ENCODE peak calls at places on chromosomes 16 and 17, in four cellular contexts. O is HCT116, B is Peyer's patch, M is gastrocnemius medialis. E is an unnamed sample.

GRCh38 chr16:50195276-50195675 is 42.2 kb downstream of the TENT4B start:
- DNase-seq in B (no peak), O (no peak), M (no peak), E (no peak)

GRCh38 chr16:80034469-80034826 is 433.9 kb upstream of the MAF start:
- DNase-seq in B (no peak), O (no peak), M (no peak), E (no peak)

GRCh38 chr16:7405166-7405565 is 72.5 kb downstream of the RBFOX1 start:
- DNase-seq in O (no peak), M (peak), B (no peak), E (no peak)

GRCh38 chr16:30112197-30113030 is 923 bp downstream of the GDPD3 start:
- DNase-seq in B (peak), M (peak), O (no peak), E (peak)

GRCh38 chr17:1109606-1110523 is 69.9 kb downstream of the ABR start:
- DNase-seq in M (no peak), B (peak), O (no peak), E (peak)

GRCh38 chr17:69406906-69407305 is 7.6 kb upstream of the MAP2K6 start:
- DNase-seq in O (no peak), M (no peak), B (no peak), E (no peak)

GRCh38 chr16:3122926-3123570 is 10.7 kb downstream of the ZNF205 start:
- DNase-seq in O (no peak), M (no peak), B (no peak), E (no peak)

GRCh38 chr17:4120332-4120731 is 22.5 kb downstream of the ZZEF1 start:
- DNase-seq in B (no peak), O (no peak), M (no peak), E (no peak)

GRCh38 chr17:57566724-57567123 is 178.4 kb downstream of the CCDC182 start:
- DNase-seq in B (no peak), M (no peak), O (no peak), E (no peak)

GRCh38 chr17:8740486-8740885 is 4.2 kb downstream of the CCDC42 start:
- DNase-seq in B (peak), M (no peak), O (no peak), E (peak)

GRCh38 chr17:63537991-63538692 is 12.1 kb upstream of the DCAF7 start:
- DNase-seq in M (no peak), O (no peak), B (peak), E (no peak)

GRCh38 chr16:50848755-50849514 is 107.0 kb downstream of the CYLD start:
- DNase-seq in O (no peak), M (no peak), B (no peak), E (no peak)

GRCh38 chr16:28181557-28181914 is 30.2 kb downstream of the XPO6 start:
- DNase-seq in B (peak), M (peak), O (peak), E (no peak)

GRCh38 chr17:29124931-29125270 is 55.3 kb downstream of the MYO18A start:
- DNase-seq in B (peak), O (no peak), M (peak), E (no peak)

GRCh38 chr16:84887207-84887606 is 67.4 kb downstream of the CRISPLD2 start:
- DNase-seq in O (no peak), B (no peak), M (no peak), E (no peak)

GRCh38 chr16:2428051-2428786 is 1.0 kb upstream of the CCNF start:
- DNase-seq in M (no peak), B (peak), O (no peak), E (peak)

GRCh38 chr16:79598341-79599181 is 2.0 kb downstream of the MAF start:
- DNase-seq in B (peak), M (peak), O (no peak), E (peak)

GRCh38 chr16:75074920-75075687 is 41.5 kb downstream of the LDHD start:
- DNase-seq in B (peak), M (no peak), O (no peak), E (peak)

GRCh38 chr17:22217135-22217534 is 524.8 kb downstream of the KCNJ18 start:
- DNase-seq in B (no peak), O (no peak), M (no peak), E (peak)

GRCh38 chr17:62765351-62765750 is 42.8 kb downstream of the MARCHF10 start:
- DNase-seq in M (no peak), O (no peak), B (no peak), E (no peak)

GRCh38 chr16:55059146-55059545 is 128.5 kb downstream of the IRX5 start:
- DNase-seq in B (no peak), M (no peak), O (no peak), E (peak)

GRCh38 chr16:56337131-56337857 is 88.1 kb downstream of the AMFR start:
- DNase-seq in B (no peak), M (no peak), O (no peak), E (peak)

GRCh38 chr17:73533127-73533526 is 111.1 kb downstream of the SDK2 start:
- DNase-seq in O (no peak), B (no peak), M (no peak), E (no peak)

GRCh38 chr16:31130899-31131298 is 4.6 kb downstream of the PRSS8 start:
- DNase-seq in B (peak), M (no peak), O (no peak), E (no peak)

GRCh38 chr16:63080736-63081135 is 1044.5 kb upstream of the CDH8 start:
- DNase-seq in B (no peak), O (no peak), M (no peak), E (no peak)

GRCh38 chr17:18339933-18340332 is 23.4 kb downstream of the SHMT1 start:
- DNase-seq in B (no peak), O (no peak), M (no peak), E (no peak)

GRCh38 chr16:69187387-69187890 is 475 bp downstream of the SNTB2 start:
- DNase-seq in B (peak), M (peak), O (no peak), E (peak)

GRCh38 chr16:58620396-58620795 is 9.2 kb downstream of the CNOT1 start:
- DNase-seq in O (no peak), B (no peak), M (no peak), E (peak)

GRCh38 chr17:4893721-4894560 is 5.4 kb upstream of the C17orf107 start:
- DNase-seq in M (no peak), O (no peak), B (no peak), E (no peak)

GRCh38 chr17:42310281-42311156 is 22.2 kb downstream of the STAT5A start:
- DNase-seq in O (no peak), M (no peak), B (no peak), E (no peak)
- TF ChIP-seq POLR2A in O (no peak), M (no peak), B (no peak), E (no peak)

DNA sequence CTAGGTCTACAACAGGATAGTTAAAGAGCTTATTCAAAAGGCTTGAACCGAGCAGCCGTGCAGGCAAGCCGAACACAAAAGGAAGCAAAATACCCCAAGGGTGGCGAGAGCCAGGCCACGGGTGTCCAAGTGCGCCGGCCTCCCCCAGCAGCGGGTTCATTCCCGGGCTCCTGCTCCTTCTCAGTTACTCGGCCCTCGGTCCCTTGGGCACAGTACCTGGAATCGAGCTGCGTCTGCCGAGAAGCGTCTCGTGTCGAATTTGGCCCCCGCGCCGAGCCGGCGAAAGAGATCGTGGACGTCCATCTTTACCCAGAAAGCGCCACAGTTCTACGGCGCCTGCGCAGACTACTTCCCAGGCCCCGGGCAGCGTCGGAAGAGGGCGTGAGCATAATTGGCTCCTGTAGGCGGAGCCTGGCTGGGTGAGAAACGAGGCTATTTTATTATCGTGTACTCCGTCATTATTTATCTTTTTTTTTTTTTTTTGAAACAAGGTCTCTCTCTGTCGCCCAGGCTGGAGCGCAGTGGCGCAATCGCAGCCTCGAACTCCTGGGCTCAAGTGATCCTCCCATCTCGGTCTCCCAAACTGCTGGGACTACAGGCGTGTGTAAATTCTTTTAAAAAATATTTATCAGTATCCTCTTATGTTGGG is at the start of gene DDX52:
- DNase-seq in B (peak), M (peak), O (peak), E (peak)
- TF ChIP-seq POLR2A in B (no peak), M (peak), O (peak), E (no peak)

GRCh38 chr16:53741546-53741945 is 37.6 kb downstream of the FTO start:
- DNase-seq in M (no peak), O (no peak), B (no peak), E (no peak)

GRCh38 chr16:53743149-53743566 is 39.2 kb downstream of the FTO start:
- DNase-seq in M (no peak), O (peak), B (peak), E (no peak)

GRCh38 chr16:53744449-53744848 is 40.5 kb downstream of the FTO start:
- DNase-seq in B (no peak), O (no peak), M (no peak), E (peak)

GRCh38 chr16:53745753-53746258 is 41.9 kb downstream of the FTO start:
- DNase-seq in M (no peak), O (peak), B (no peak), E (no peak)

DNA sequence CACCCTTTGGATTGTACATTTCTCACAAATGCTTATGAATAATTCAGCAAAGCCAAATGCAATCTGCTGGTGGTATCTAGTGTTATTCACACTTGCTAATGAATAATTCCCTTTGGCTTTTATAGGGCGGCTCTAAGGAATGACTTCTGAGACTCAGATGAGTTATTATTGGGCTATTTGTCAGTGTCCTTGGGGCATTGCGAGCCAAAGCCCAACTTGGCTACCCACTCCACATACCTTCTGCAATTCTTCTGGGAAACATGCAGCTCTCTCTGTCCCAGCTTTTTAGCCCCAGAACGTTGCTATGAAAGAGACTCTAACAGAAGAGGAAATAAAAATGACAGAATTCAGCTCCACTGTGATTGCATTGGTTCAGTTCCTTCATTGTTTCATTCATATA is 41.2 kb downstream of the FTO start:
- DNase-seq in O (no peak), M (no peak), B (no peak), E (no peak)
- TF ChIP-seq POLR2A in O (no peak), M (no peak), B (no peak), E (no peak)

GRCh38 chr17:38715216-38715943 is 10.3 kb downstream of the MLLT6 start:
- DNase-seq in B (no peak), O (no peak), M (no peak), E (no peak)
- TF ChIP-seq POLR2A in B (no peak), O (no peak), M (no peak), E (no peak)

DNA sequence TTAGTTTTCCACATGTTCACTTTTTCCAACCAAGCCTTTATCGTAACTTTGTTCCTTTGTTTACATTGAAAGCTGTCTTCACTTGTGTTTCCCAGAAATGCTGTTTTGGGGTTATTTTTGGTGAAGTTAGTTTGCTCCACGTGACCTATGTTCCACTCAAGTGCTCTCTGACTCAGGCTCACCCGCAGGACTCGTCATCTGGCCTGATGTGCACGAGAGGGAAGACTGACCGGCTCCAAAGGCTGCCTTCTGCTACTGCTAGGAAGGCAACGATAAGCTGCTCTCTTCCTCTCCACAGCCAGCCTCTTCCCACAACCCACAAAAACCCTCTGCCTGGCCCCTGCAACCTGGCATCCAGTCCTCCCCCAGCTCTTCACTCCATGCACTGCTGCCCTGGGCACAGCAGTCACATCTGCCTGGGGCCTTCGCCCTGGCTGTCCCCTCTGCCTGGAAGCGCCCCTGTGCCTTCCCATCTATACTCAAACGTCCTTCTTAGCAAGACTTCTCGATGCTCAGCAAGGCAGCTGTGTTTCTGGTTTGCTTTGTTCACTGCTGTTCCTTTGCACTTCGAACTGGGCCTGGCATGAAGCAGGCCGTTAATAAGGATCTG is 28.0 kb downstream of the ZCCHC14 start:
- DNase-seq in M (peak), O (no peak), B (peak), E (no peak)
- TF ChIP-seq POLR2A in M (peak), O (no peak), B (no peak), E (no peak)

E was measured in spleen.